ENCODE peak calls at places on chromosomes 5 and 9, in four cellular contexts. P is vagina, Z is stomach, D is breast epithelium. O is an unnamed sample.

GRCh38 chr5:177458912-177459350 is 12.3 kb downstream of the PRR7 start:
- DNase-seq in P (no peak), D (no peak), Z (no peak), O (no peak)

GRCh38 chr9:98520221-98520920 is 188.4 kb downstream of the GABBR2 start:
- DNase-seq in Z (no peak), P (peak; percentile 72), D (no peak), O (no peak)

GRCh38 chr9:124300312-124300711 is 42.6 kb downstream of the NEK6 start:
- DNase-seq in Z (no peak), P (no peak), D (no peak), O (no peak)

GRCh38 chr5:436641-436975 is 6.4 kb upstream of the EXOC3 start:
- DNase-seq in P (no peak), D (peak; percentile 36), Z (no peak), O (no peak)

GRCh38 chr9:96136992-96137665 is 164.8 kb downstream of the HSD17B3 start:
- DNase-seq in Z (peak; percentile 79), P (no peak), D (no peak), O (no peak)

GRCh38 chr5:115657883-115658233 is 32.0 kb upstream of the TMED7 start:
- DNase-seq in P (no peak), Z (no peak), D (no peak), O (no peak)

GRCh38 chr5:115947260-115947659 is 15.0 kb upstream of the LVRN start:
- DNase-seq in P (no peak), Z (no peak), D (no peak), O (no peak)

GRCh38 chr9:87766697-87767096 is 40.8 kb downstream of the CTSL start:
- DNase-seq in P (no peak), D (no peak), Z (no peak), O (no peak)

GRCh38 chr5:178895615-178896571 is at the start of gene ZFP2:
- DNase-seq in Z (peak; percentile 57), P (no peak), D (peak; percentile 54), O (peak; percentile 6)

GRCh38 chr9:133658442-133659431 is 22.6 kb downstream of the DBH start:
- DNase-seq in Z (peak; percentile 52), D (no peak), P (no peak), O (no peak)

GRCh38 chr5:82599030-82599429 is 320.9 kb upstream of the RPS23 start:
- DNase-seq in D (no peak), P (no peak), Z (no peak), O (no peak)

GRCh38 chr9:91825866-91826265 is 124.2 kb downstream of the ROR2 start:
- DNase-seq in D (no peak), P (no peak), Z (no peak), O (no peak)

GRCh38 chr5:151174612-151175101 is 17.1 kb upstream of the ANXA6 start:
- DNase-seq in D (no peak), P (no peak), Z (no peak), O (no peak)

DNA sequence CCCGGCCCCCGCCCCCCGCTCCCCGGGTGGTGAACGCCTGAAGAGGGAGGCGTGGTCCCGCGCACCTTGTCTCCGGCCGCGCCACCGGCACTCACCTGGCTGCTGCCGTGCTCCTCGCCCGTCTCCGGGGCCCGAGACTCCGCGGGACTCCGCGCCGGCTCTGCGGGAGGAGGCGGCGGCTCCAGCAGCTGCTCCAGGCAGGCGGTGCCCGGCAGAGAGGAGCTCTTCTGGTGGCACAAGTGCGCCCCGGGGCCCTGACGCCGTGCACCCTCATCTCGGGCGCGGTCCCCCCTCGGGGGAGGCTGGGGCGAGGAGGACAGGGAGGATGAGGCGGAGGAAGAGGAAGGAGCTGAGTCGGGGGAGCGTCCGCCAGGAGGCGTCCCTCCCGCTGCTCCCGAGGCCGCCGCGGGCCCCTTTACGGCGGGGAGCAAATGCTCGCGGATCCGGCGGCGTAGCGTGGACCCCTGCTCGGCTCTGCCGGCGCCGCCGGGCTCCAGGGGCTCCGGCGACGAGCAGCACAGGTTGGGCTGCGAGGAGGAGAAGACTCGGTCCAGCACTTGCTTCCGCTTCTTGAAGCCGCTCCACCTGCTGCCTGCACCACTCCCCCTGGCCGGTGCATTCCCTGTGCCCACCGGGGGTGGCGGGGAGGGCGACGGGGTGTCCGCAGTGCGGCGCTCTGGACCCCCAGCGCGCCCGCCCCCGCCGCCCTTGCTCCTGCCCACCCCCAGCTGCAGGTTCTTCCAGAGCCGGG is 958 bp downstream of the MCTP1 start:
- DNase-seq in P (no peak), Z (peak; percentile 53), D (no peak), O (peak; percentile 69)
- TF ChIP-seq CTCF in P (no peak), Z (no peak), D (no peak), O (peak; percentile 46)

DNA sequence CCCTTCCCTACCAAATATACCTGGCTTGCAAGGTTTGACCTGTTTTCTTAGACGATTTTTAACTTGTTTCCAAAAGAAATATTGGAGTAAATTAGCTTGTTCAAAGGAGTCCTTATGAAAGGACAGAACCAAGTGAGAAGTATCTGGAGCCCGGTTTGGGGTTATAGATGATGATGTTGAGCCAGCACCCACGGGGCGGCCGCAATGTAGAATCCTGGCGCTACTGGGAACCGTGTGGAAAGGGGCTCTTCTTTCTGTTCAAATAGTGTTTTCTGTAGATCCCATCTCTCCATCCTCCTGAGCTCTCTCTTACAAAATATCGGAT is 517 bp upstream of the EXOSC2 start:
- DNase-seq in P (no peak), Z (no peak), D (no peak), O (no peak)
- H3K4me3 ChIP-seq in P (peak overlapping the region; percentile 87), Z (peak overlapping the region; percentile 69), D (peak overlapping the region; percentile 89), O (peak overlapping the region; percentile 61)

GRCh38 chr9:122332643-122333042 is 38.2 kb upstream of the PTGS1 start:
- DNase-seq in D (no peak), P (no peak), Z (no peak), O (no peak)

GRCh38 chr9:122329592-122329991 is 41.2 kb upstream of the PTGS1 start:
- DNase-seq in Z (no peak), P (no peak), D (no peak), O (no peak)

GRCh38 chr9:122331523-122331927 is 39.3 kb upstream of the PTGS1 start:
- DNase-seq in P (no peak), D (no peak), Z (no peak), O (no peak)

GRCh38 chr9:122333169-122333808 is 37.5 kb upstream of the PTGS1 start:
- DNase-seq in P (no peak), D (no peak), Z (no peak), O (no peak)

GRCh38 chr9:122332083-122332482 is 38.7 kb upstream of the PTGS1 start:
- DNase-seq in P (no peak), Z (no peak), D (no peak), O (peak; percentile 27)
- TF ChIP-seq POLR2A in P (no peak), Z (no peak), D (no peak), O (no peak)

DNA sequence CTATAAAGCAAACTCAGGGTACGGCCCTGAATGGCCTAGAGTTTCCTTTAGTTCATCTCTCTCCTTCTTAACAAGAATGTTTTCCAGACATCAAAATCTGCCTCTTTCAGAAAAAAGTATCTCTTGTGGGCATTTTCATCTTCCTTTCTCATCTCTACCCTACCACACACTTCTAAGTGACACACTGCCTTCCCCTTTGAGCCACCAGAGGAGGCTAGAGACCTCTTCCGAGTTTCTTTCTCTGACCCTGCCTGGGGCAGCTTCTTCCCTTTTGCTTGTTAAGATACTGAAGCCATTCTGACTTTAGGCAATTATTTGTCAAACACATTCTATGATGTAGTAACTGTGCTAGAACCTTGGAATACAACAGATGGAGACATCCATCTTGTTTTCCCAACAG is 8.7 kb upstream of the SV2C start:
- DNase-seq in D (no peak), P (no peak), Z (peak; percentile 37), O (peak; percentile 36)
- TF ChIP-seq CTCF in D (no peak), P (no peak), Z (no peak), O (peak; percentile 79)

GRCh38 chr5:94872526-94872925 is 254.1 kb downstream of the SLF1 start:
- DNase-seq in D (no peak), Z (no peak), P (no peak), O (no peak)

DNA sequence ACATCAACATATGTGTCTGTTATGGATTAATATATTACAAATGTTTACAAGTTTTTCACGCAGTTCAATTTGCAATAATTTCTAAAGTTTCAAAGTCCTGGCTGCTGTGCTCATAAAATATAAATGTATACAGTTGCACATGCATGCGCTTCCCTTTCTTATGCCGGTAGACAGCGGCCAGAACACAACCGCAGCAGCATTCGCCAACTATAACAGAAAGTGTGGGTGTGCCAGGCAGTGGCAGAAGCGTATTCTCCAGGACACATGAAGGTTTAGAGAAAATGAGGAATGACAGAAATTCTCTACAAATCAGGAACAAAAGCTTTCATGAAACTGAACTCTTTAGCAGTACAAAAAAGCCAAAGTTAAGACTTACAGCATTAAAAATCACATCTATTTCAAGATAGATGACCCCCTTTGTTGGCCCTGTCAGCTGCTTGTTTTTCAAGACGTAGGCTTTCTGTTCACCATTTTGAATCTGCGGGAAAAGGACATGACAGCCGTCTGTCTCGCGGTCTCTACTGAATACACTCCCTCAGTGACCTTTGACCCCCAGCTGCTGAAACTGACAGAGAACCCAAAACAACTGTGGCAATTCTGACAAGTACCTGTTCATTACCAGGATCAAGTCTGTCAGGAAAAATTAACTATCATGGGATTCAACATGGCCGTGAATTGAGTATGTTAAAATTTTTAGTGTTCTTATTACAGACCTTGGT is 252.2 kb downstream of the SLF1 start:
- DNase-seq in D (no peak), P (no peak), Z (no peak), O (no peak)
- H3K4me3 ChIP-seq in D (no peak overlapping the region), P (no peak overlapping the region), Z (no peak overlapping the region), O (no peak overlapping the region)

GRCh38 chr5:72850113-72850512 is 33.7 kb downstream of the TNPO1 start:
- DNase-seq in D (no peak), P (no peak), Z (no peak), O (no peak)

GRCh38 chr5:72849546-72849945 is 33.1 kb downstream of the TNPO1 start:
- DNase-seq in Z (no peak), P (no peak), D (no peak), O (no peak)

GRCh38 chr5:72847989-72848473 is 31.6 kb downstream of the TNPO1 start:
- DNase-seq in Z (peak; percentile 90), D (peak; percentile 81), P (peak; percentile 92), O (peak; percentile 94)

GRCh38 chr5:72847439-72847838 is 31.0 kb downstream of the TNPO1 start:
- DNase-seq in D (no peak), Z (no peak), P (no peak), O (no peak)

DNA sequence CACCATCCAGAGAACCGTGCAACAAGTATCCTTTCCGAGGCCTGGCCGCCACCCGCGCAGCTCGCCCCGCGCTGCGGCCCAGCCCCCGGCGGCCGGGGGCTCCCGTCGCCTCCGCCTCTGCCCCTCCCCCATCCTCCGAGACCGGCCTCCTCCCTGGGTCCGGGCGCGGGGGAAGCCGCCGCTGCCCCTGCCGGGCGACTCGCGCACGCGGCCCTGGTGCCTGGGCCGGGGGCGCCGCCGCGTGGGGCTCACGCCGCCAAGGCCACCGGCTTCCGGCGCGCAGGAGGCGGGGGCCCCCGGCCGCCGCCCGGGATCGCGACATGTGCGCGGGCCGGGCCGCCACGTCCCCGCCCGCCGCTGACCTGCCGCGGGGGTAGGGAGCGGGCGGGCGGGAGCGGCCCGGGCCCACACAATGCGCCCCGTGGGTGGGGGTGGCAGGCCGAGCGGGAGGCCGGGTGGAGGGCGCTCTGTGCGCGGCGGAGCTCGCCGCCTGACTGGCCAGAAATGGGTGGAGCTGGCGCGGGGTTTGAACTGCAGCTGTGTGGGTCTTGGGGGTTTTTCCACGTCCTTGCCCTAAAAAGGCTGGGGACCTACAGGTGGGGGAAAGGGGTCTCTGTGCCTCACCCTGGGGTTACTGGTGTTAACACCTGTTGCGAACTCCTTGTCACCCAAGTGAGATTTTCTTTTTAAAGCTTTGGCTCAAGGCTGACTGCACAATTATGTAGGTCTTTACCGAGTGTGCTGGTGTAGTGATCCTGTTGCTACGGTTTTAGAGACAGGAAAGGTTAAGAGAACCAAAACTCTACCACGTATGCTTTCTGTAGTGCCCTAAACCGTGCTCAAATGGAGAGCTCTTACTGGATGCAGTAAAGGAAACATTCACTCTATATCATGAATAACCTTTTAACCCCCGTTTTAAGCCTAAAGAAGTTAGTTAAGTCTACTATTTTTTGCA is 32.3 kb downstream of the TNPO1 start:
- DNase-seq in Z (peak; percentile 48), D (peak; percentile 51), P (no peak), O (peak; percentile 67)
- TF ChIP-seq POLR2A in Z (no peak), D (no peak), P (no peak), O (peak; percentile 14)

GRCh38 chr5:136802382-136802781 is 437.0 kb upstream of the TRPC7 start:
- DNase-seq in D (no peak), P (no peak), Z (no peak), O (peak; percentile 2)
- TF ChIP-seq CTCF in D (no peak), P (no peak), Z (no peak), O (no peak)

O was measured in NB4.